ENCODE peak calls at places on chromosomes 1 and 21, in six cellular contexts. G is AG09309; V is ascending aorta; H is tibial artery; I is stimulated activated CD4-positive, alpha-beta T cell treated with anti-CD3 and anti-CD28 coated beads, Interleukin-15, amount 100 ng/mL, for 1 hour; L is cardiac fibroblast. T is an unnamed sample.
A peak's percentile ranks its signal among the peaks of the same experiment; 100 is the strongest.

GRCh38 chr1:84121360-84121759 is 22.7 kb upstream of the PRKACB start:
- DNase-seq in L (no peak), H (no peak), I (no peak), V (no peak), G (no peak), T (no peak)

GRCh38 chr1:34597877-34598514 is 156.9 kb upstream of the GJB5 start:
- DNase-seq in V (no peak), I (peak; percentile 18), G (peak; percentile 21), H (no peak), L (peak; percentile 33), T (peak; percentile 73)

GRCh38 chr1:211830055-211830329 is 571 bp downstream of the LPGAT1 start:
- DNase-seq in L (peak; percentile 15), H (no peak), G (no peak), V (no peak), I (peak; percentile 4), T (peak; percentile 7)

GRCh38 chr1:155729031-155729898 is 40.4 kb downstream of the DAP3 start:
- DNase-seq in H (no peak), V (no peak), L (peak; percentile 81), I (no peak), G (peak; percentile 25), T (peak; percentile 78)

GRCh38 chr1:21368514-21369289 is 71.2 kb upstream of the NBPF3 start:
- DNase-seq in G (peak; percentile 27), L (peak; percentile 92), H (peak; percentile 85), I (peak; percentile 45), V (peak; percentile 14), T (peak; percentile 86)

GRCh38 chr1:64917328-64917861 is 49.0 kb downstream of the JAK1 start:
- DNase-seq in G (peak; percentile 99), H (peak; percentile 78), V (peak; percentile 28), I (no peak), L (peak; percentile 99), T (peak; percentile 92)

GRCh38 chr21:37849703-37850102 is 66.6 kb downstream of the KCNJ6 start:
- DNase-seq in G (peak; percentile 55), I (no peak), V (no peak), H (no peak), L (peak; percentile 74), T (no peak)

GRCh38 chr1:25204797-25205441 is 27.4 kb downstream of the SYF2 start:
- DNase-seq in G (peak; percentile 57), I (no peak), V (no peak), H (no peak), L (peak; percentile 72), T (peak; percentile 73)

GRCh38 chr1:117171900-117172501 is 38.7 kb downstream of the VTCN1 start:
- DNase-seq in G (no peak), V (no peak), H (no peak), I (no peak), L (peak; percentile 93), T (no peak)

GRCh38 chr1:189524501-189524900 is 953.2 kb downstream of the BRINP3 start:
- DNase-seq in G (no peak), V (no peak), H (no peak), L (peak; percentile 11), I (no peak), T (no peak)

GRCh38 chr1:184755226-184756065 is 788 bp upstream of the EDEM3 start:
- DNase-seq in G (no peak), V (no peak), H (no peak), L (peak; percentile 38), I (no peak), T (peak; percentile 40)

GRCh38 chr1:58255192-58255591 is 291.3 kb downstream of the OMA1 start:
- DNase-seq in H (no peak), G (no peak), V (no peak), L (no peak), I (no peak), T (no peak)

GRCh38 chr1:109634771-109635750 is 15.4 kb downstream of the AMPD2 start:
- DNase-seq in L (no peak), I (no peak), G (no peak), V (no peak), H (peak; percentile 51), T (no peak)

GRCh38 chr1:232503497-232503896 is 126.4 kb downstream of the SIPA1L2 start:
- DNase-seq in I (no peak), H (no peak), L (no peak), V (no peak), G (no peak), T (no peak)

GRCh38 chr1:62045579-62045978 is 149.1 kb upstream of the L1TD1 start:
- DNase-seq in I (no peak), L (peak; percentile 7), V (no peak), H (no peak), G (no peak), T (peak; percentile 65)

GRCh38 chr1:172547071-172547470 is 14.1 kb downstream of the SUCO start:
- DNase-seq in G (no peak), V (no peak), L (no peak), H (no peak), I (no peak), T (no peak)

GRCh38 chr1:93672069-93672468 is 9.6 kb downstream of the BCAR3 start:
- DNase-seq in H (peak; percentile 85), L (peak; percentile 96), V (peak; percentile 35), G (no peak), I (no peak), T (no peak)

GRCh38 chr1:41482906-41483895 is 1.3 kb downstream of the EDN2 start:
- DNase-seq in V (no peak), L (no peak), H (peak; percentile 42), G (no peak), I (no peak), T (no peak)

GRCh38 chr1:30034627-30035521 is 688.5 kb downstream of the MATN1 start:
- DNase-seq in V (no peak), H (peak; percentile 32), G (no peak), I (no peak), L (peak; percentile 7), T (peak; percentile 84)

GRCh38 chr1:8202182-8202905 is 115.6 kb upstream of the SLC45A1 start:
- DNase-seq in L (peak; percentile 96), I (no peak), G (no peak), H (peak; percentile 95), V (peak; percentile 57), T (no peak)

GRCh38 chr1:201970334-201971159 is 11.9 kb upstream of the RNPEP start:
- DNase-seq in V (no peak), H (no peak), I (no peak), L (peak; percentile 4), G (no peak), T (no peak)

GRCh38 chr1:222084996-222085395 is 343.1 kb upstream of the DUSP10 start:
- DNase-seq in L (peak; percentile 85), I (no peak), H (no peak), G (peak; percentile 69), V (no peak), T (no peak)

GRCh38 chr21:39845581-39846130 is 21.6 kb upstream of the PCP4 start:
- DNase-seq in L (no peak), I (no peak), G (no peak), V (no peak), H (no peak), T (no peak)

GRCh38 chr1:151058682-151059341 is 610 bp downstream of the CDC42SE1 start:
- DNase-seq in G (no peak), H (no peak), L (peak; percentile 40), V (no peak), I (no peak), T (peak; percentile 25)

GRCh38 chr1:235708390-235708962 is 58.9 kb upstream of the GNG4 start:
- DNase-seq in V (no peak), L (no peak), I (no peak), H (no peak), G (peak; percentile 29), T (no peak)

GRCh38 chr1:89396902-89397301 is 33.0 kb downstream of the GBP6 start:
- DNase-seq in G (no peak), L (no peak), H (no peak), I (no peak), V (no peak), T (no peak)

T was measured in A673.